ENCODE peak calls at places on chromosomes 2 and 18, in ten cellular contexts. H, L, C, D, K, J, W, I, A and X are unnamed samples. For H3K4me1, H3K9me3 and H3K27me3, the result is how much of the 10 kb centered on the place peaks cover.

GRCh38 chr2:239455436-239456203 is 54.8 kb upstream of the HDAC4 start:
- DNase-seq in H (no peak), L (no peak), C (no peak), D (no peak), K (peak), J (no peak), W (no peak), I (peak), A (no peak), X (no peak)

GRCh38 chr2:64931536-64932326 is 57.5 kb upstream of the SLC1A4 start:
- DNase-seq in H (no peak), L (no peak), C (no peak), D (no peak), K (no peak), J (no peak), W (no peak), I (no peak), A (no peak), X (no peak)

GRCh38 chr2:102301867-102302362 is 9.4 kb upstream of the IL1RL1 start:
- DNase-seq in H (no peak), L (no peak), C (no peak), D (peak), K (no peak), J (no peak), W (peak), I (peak), A (peak), X (no peak)

GRCh38 chr2:71604709-71605085 is 151.3 kb downstream of the DYSF start:
- DNase-seq in H (no peak), L (peak), C (peak), D (no peak), K (no peak), J (peak), W (no peak), I (no peak), A (no peak), X (peak)

GRCh38 chr2:96907405-96908041 is 37.6 kb upstream of the SEMA4C start:
- DNase-seq in H (peak), L (peak), C (peak), D (no peak), K (peak), J (peak), W (peak), I (no peak), A (no peak), X (peak)

GRCh38 chr2:225895126-225895525 is 495.6 kb downstream of the NYAP2 start:
- DNase-seq in H (no peak), L (no peak), C (no peak), D (no peak), K (no peak), J (no peak), W (no peak), I (no peak), A (no peak), X (no peak)

GRCh38 chr18:6414723-6415362 is at the start of gene L3MBTL4:
- DNase-seq in H (peak), L (no peak), C (peak), D (no peak), K (no peak), J (peak), W (peak), I (no peak), A (no peak), X (no peak)

GRCh38 chr2:209556354-209556961 is 132.6 kb downstream of the MAP2 start:
- DNase-seq in H (no peak), L (no peak), C (no peak), D (peak), K (no peak), J (no peak), W (peak), I (no peak), A (no peak), X (no peak)

GRCh38 chr18:27075828-27076227 is 109.3 kb downstream of the CHST9 start:
- DNase-seq in H (no peak), L (no peak), C (no peak), D (no peak), K (no peak), J (no peak), W (no peak), I (no peak), A (no peak), X (no peak)

GRCh38 chr2:131016826-131017596 is 76.2 kb downstream of the FAM168B start:
- DNase-seq in H (no peak), L (no peak), C (no peak), D (no peak), K (no peak), J (no peak), W (no peak), I (no peak), A (no peak), X (no peak)

GRCh38 chr2:9518780-9519179 is 36.9 kb downstream of the ADAM17 start:
- DNase-seq in H (no peak), L (no peak), C (no peak), D (no peak), K (no peak), J (no peak), W (no peak), I (no peak), A (no peak), X (no peak)

GRCh38 chr2:47751856-47752414 is 31.0 kb upstream of the MSH6 start:
- DNase-seq in H (no peak), L (no peak), C (no peak), D (no peak), K (no peak), J (no peak), W (no peak), I (no peak), A (no peak), X (no peak)
- H3K4me1 ChIP-seq in H (under half), L (under half), C (under half), D (under half), K (under half), J (under half), W (under half), I (under half), A (under half), X (under half)

DNA sequence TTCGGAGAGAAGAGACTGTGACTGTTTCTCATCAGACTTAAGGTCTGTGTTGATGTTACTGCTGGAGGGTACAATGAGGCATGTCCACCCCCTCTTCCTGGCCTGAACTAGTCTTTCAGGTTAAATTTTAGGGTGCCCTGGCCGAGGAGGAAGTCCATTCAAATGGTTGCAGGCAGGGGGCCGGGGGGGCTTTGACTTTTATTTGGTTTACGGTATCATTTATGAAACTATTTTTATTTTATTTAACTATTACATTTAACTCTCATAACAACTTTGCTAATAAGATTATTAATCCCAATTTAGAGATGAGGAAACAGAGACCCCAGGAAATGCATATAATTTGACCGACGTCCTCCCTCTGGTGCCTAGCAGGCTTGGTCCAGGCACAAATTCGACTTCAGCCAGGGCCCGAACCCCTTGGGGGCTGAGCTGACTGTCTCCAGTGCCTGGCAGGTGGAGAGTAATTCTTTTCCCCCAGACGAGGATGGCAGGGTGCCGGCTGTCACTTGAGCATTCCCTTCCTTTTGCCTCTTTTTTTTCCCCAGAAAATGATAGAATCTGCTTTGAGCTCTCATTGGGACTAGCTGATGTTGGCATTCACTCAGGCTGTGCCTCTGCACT is 255.3 kb upstream of the SALL3 start:
- DNase-seq in H (peak), L (no peak), C (no peak), D (no peak), K (peak), J (no peak), W (no peak), I (no peak), A (no peak), X (no peak)
- H3K9me3 ChIP-seq in H (under half), L (under half), C (under half), D (under half), K (under half), J (under half), W (under half), I (under half), A (under half), X (under half)

GRCh38 chr18:8041526-8042111 is 474.5 kb downstream of the PTPRM start:
- DNase-seq in H (no peak), L (no peak), C (no peak), D (no peak), K (no peak), J (no peak), W (no peak), I (no peak), A (no peak), X (no peak)
- H3K27me3 ChIP-seq in H (under half), L (under half), C (under half), D (under half), K (under half), J (under half), W (under half), I (under half), A (under half), X (under half)

GRCh38 chr2:229344151-229344551 is 73.1 kb upstream of the PID1 start:
- DNase-seq in H (no peak), L (no peak), C (no peak), D (no peak), K (no peak), J (no peak), W (no peak), I (no peak), A (no peak), X (no peak)
- H3K4me1 ChIP-seq in H (under half), L (under half), C (under half), D (under half), K (under half), J (under half), W (under half), I (under half), A (under half), X (under half)